ENCODE peak calls at places on chromosomes 11 and 22, in seven cellular contexts. L is H9, K is mesenchymal stem cell, H is IMR-90, P is mesendoderm, M is H1, R is trophoblast cell. G is an unnamed sample.

GRCh38 chr11:69500285-69501120 is 19.0 kb downstream of the LINC01488 start:
- DNase-seq in L (no peak), K (no peak), H (no peak), P (no peak), M (no peak), R (no peak), G (no peak)

GRCh38 chr11:67592880-67593624 is 9.4 kb downstream of the GSTP1 start:
- DNase-seq in L (no peak), K (no peak), H (no peak), P (no peak), M (peak), R (no peak), G (no peak)

GRCh38 chr11:82250047-82250446 is 483.6 kb downstream of the FAM181B start:
- DNase-seq in L (no peak), K (no peak), H (no peak), P (no peak), M (no peak), R (no peak), G (no peak)

GRCh38 chr22:27135582-27135981 is 478.2 kb downstream of the MIAT start:
- DNase-seq in L (no peak), K (peak), H (peak), P (peak), M (no peak), R (no peak), G (no peak)

GRCh38 chr11:96102664-96103068 is 178.8 kb upstream of the MTMR2 start:
- DNase-seq in L (no peak), K (peak), H (peak), P (no peak), M (no peak), R (peak), G (no peak)

GRCh38 chr11:72305077-72305476 is 61.1 kb upstream of the PHOX2A start:
- DNase-seq in L (no peak), K (no peak), H (no peak), P (no peak), M (no peak), R (no peak), G (no peak)

GRCh38 chr11:78228467-78228866 is 39.7 kb downstream of the USP35 start:
- DNase-seq in L (peak), K (peak), H (peak), P (peak), M (no peak), R (peak), G (peak)

GRCh38 chr22:21762712-21763581 is 27.4 kb upstream of the YPEL1 start:
- DNase-seq in L (no peak), K (no peak), H (no peak), P (no peak), M (no peak), R (no peak), G (no peak)

GRCh38 chr11:20042717-20043392 is 117.4 kb downstream of the DBX1 start:
- DNase-seq in L (no peak), K (no peak), H (no peak), P (no peak), M (no peak), R (no peak), G (no peak)

GRCh38 chr11:107785401-107785800 is 73.2 kb downstream of the SLC35F2 start:
- DNase-seq in L (no peak), K (peak), H (peak), P (no peak), M (peak), R (peak), G (no peak)

GRCh38 chr11:70699294-70700221 is 301.2 kb downstream of the CTTN start:
- DNase-seq in L (peak), K (peak), H (no peak), P (peak), M (no peak), R (peak), G (peak)

GRCh38 chr11:128757886-128758612 is 64.2 kb downstream of the FLI1 start:
- DNase-seq in L (no peak), K (no peak), H (no peak), P (no peak), M (no peak), R (no peak), G (no peak)

GRCh38 chr11:124897681-124898680 is at the start of gene ROBO4:
- DNase-seq in L (peak), K (peak), H (peak), P (peak), M (peak), R (no peak), G (no peak)

GRCh38 chr22:26234267-26234666 is 65.0 kb downstream of the SEZ6L start:
- DNase-seq in L (no peak), K (no peak), H (no peak), P (no peak), M (no peak), R (no peak), G (no peak)

GRCh38 chr22:40951795-40952602 is 821 bp downstream of the RBX1 start:
- DNase-seq in L (no peak), K (no peak), H (peak), P (no peak), M (no peak), R (peak), G (no peak)

GRCh38 chr11:86942212-86942611 is 13.0 kb downstream of the FZD4 start:
- DNase-seq in L (no peak), K (no peak), H (peak), P (peak), M (no peak), R (no peak), G (no peak)

GRCh38 chr11:97201743-97202612 is 812.2 kb downstream of the JRKL start:
- DNase-seq in L (peak), K (no peak), H (no peak), P (no peak), M (no peak), R (no peak), G (no peak)

GRCh38 chr22:40121463-40121862 is 56.3 kb upstream of the TNRC6B start:
- DNase-seq in L (no peak), K (no peak), H (no peak), P (peak), M (no peak), R (peak), G (no peak)

GRCh38 chr11:117828641-117829368 is 4.3 kb upstream of the FXYD2 start:
- DNase-seq in L (peak), K (peak), H (peak), P (peak), M (peak), R (peak), G (no peak)

GRCh38 chr11:86919557-86920210 is 35.5 kb downstream of the FZD4 start:
- DNase-seq in L (peak), K (peak), H (peak), P (peak), M (no peak), R (peak), G (peak)

GRCh38 chr11:73361953-73362776 is 14.0 kb upstream of the RELT start:
- DNase-seq in L (peak), K (no peak), H (no peak), P (peak), M (peak), R (peak), G (peak)

GRCh38 chr11:65428578-65429068 is 6.0 kb downstream of the NEAT1 start:
- DNase-seq in L (no peak), K (no peak), H (no peak), P (no peak), M (no peak), R (no peak), G (no peak)

GRCh38 chr11:61437496-61437895 is 7.6 kb downstream of the SDHAF2 start:
- DNase-seq in L (no peak), K (no peak), H (no peak), P (no peak), M (no peak), R (peak), G (no peak)

GRCh38 chr22:48492371-48493320 is 1335.0 kb downstream of the BRD1 start:
- DNase-seq in L (peak), K (peak), H (peak), P (peak), M (peak), R (peak), G (peak)

GRCh38 chr11:6576471-6577373 is 26.7 kb downstream of the RRP8 start:
- DNase-seq in L (no peak), K (peak), H (peak), P (no peak), M (peak), R (peak), G (no peak)

GRCh38 chr11:91199866-91200265 is 977.0 kb upstream of the CHORDC1 start:
- DNase-seq in L (no peak), K (no peak), H (no peak), P (peak), M (no peak), R (no peak), G (no peak)

GRCh38 chr22:32341122-32341740 is 16.4 kb upstream of the RFPL3 start:
- DNase-seq in L (no peak), K (no peak), H (no peak), P (no peak), M (peak), R (no peak), G (peak)

GRCh38 chr11:132779487-132779886 is 752.8 kb downstream of the OPCML start:
- DNase-seq in L (no peak), K (no peak), H (peak), P (peak), M (no peak), R (no peak), G (no peak)

GRCh38 chr11:46894961-46895360 is 23.4 kb downstream of the LRP4 start:
- DNase-seq in L (no peak), K (no peak), H (no peak), P (no peak), M (no peak), R (no peak), G (no peak)

GRCh38 chr22:26702906-26703830 is 45.8 kb downstream of the MIAT start:
- DNase-seq in L (no peak), K (no peak), H (peak), P (no peak), M (no peak), R (peak), G (no peak)

GRCh38 chr22:30266445-30267381 is at the start of gene OSM:
- DNase-seq in L (no peak), K (no peak), H (no peak), P (no peak), M (no peak), R (no peak), G (no peak)

GRCh38 chr22:33807465-33807864 is 112.8 kb downstream of the LARGE1 start:
- DNase-seq in L (no peak), K (peak), H (peak), P (no peak), M (no peak), R (no peak), G (no peak)

GRCh38 chr11:14082338-14082737 is 119.8 kb downstream of the SPON1 start:
- DNase-seq in L (no peak), K (no peak), H (no peak), P (no peak), M (no peak), R (no peak), G (no peak)

GRCh38 chr22:30969532-30970355 is 679 bp downstream of the TUG1 start:
- DNase-seq in L (peak), K (peak), H (peak), P (peak), M (no peak), R (peak), G (no peak)

GRCh38 chr11:132050577-132051180 is 680.3 kb downstream of the NTM start:
- DNase-seq in L (no peak), K (no peak), H (peak), P (no peak), M (no peak), R (no peak), G (no peak)

GRCh38 chr11:65412271-65413076 is 10.1 kb upstream of the NEAT1 start:
- DNase-seq in L (no peak), K (no peak), H (no peak), P (no peak), M (no peak), R (no peak), G (no peak)

GRCh38 chr11:33454264-33454663 is 197.1 kb downstream of the HIPK3 start:
- DNase-seq in L (no peak), K (no peak), H (no peak), P (no peak), M (no peak), R (no peak), G (no peak)

GRCh38 chr11:118068945-118069612 is 7.8 kb upstream of the TMPRSS4 start:
- DNase-seq in L (no peak), K (no peak), H (no peak), P (no peak), M (no peak), R (no peak), G (no peak)

GRCh38 chr11:79487412-79487811 is 46.6 kb upstream of the TENM4 start:
- DNase-seq in L (no peak), K (no peak), H (no peak), P (no peak), M (no peak), R (no peak), G (no peak)

GRCh38 chr11:79485694-79486093 is 44.9 kb upstream of the TENM4 start:
- DNase-seq in L (peak), K (no peak), H (no peak), P (peak), M (peak), R (no peak), G (no peak)

GRCh38 chr11:79482800-79483199 is 42.0 kb upstream of the TENM4 start:
- DNase-seq in L (no peak), K (no peak), H (no peak), P (no peak), M (no peak), R (no peak), G (no peak)

GRCh38 chr11:79486239-79486984 is 45.6 kb upstream of the TENM4 start:
- DNase-seq in L (no peak), K (no peak), H (no peak), P (peak), M (no peak), R (peak), G (no peak)

GRCh38 chr11:79484872-79485271 is 44.0 kb upstream of the TENM4 start:
- DNase-seq in L (no peak), K (no peak), H (no peak), P (no peak), M (no peak), R (no peak), G (no peak)
- H3K18ac ChIP-seq in L (no peak), K (no peak), H (no peak), P (no peak), M (no peak), R (no peak), G (no peak)

DNA sequence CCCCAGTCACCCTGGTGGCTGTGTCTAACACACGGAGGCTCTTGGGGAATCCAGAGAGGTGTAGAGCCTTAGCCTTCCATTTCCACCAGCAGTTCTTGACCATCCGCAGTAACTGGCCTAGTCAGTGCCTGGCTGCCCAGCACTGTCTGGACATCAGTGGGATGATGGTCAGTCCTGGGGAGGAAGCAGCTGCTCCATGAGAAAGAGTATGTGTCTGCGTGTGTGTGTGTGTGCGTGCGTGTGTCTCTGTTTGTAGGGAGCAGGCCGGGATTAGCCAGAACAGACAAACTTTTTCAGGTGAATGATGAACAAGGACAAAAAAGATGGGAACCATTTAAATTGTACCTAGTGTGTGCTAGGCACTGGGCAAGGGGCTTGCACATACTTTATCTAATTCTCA is 109.3 kb upstream of the SYT13 start:
- DNase-seq in L (no peak), K (no peak), H (no peak), P (no peak), M (no peak), R (no peak), G (no peak)
- H3K4me2 ChIP-seq in L (no peak), K (no peak), H (no peak), P (no peak), M (no peak), R (no peak), G (no peak)

GRCh38 chr22:37377927-37378326 is 49.4 kb downstream of the ELFN2 start:
- DNase-seq in L (no peak), K (no peak), H (no peak), P (no peak), M (no peak), R (no peak), G (no peak)
- H3K27ac ChIP-seq in L (no peak), K (no peak), H (no peak), P (no peak), M (no peak), R (no peak), G (no peak)

DNA sequence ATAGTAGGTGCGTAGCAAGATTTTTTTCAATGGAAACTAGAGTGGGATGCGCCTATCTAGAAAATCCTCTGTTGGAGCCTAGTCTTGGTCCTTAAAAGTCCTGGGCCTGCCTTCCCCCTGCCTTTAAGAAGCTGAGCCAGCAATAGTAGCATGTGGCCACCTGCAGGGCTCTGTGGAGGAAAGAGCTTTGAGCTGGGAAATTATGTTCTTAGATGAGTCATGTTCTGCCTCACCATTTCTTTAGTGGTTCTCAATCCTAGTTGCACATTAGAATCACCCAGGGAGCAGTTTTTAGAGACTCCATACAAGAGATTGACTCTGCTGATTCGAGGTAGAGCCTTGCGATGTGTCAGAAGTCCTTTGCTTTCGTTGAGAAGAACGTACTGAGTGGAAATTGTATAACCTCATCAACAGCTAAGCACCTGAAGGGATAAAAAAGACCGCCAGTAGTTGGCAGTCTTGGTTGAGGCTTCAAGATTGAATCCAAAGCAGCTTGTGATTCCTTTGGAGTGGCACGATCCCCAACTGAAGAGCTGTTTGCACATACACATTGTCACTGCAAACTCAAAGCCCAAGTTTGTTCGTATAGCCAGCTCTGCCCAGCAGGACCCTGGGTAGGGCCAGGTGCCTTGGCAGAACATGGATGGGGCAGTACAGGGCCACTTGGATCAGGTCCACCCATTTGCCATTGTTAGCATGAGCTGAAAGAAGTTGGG is 133.3 kb downstream of the COMMD9 start:
- DNase-seq in L (no peak), K (no peak), H (peak), P (peak), M (no peak), R (no peak), G (no peak)
- H3K18ac ChIP-seq in L (no peak), K (peak), H (no peak), P (no peak), M (no peak), R (no peak), G (peak)

GRCh38 chr11:1500466-1501420 is 14.2 kb upstream of the MOB2 start:
- DNase-seq in L (no peak), K (no peak), H (no peak), P (no peak), M (no peak), R (no peak), G (no peak)
- H3K4me2 ChIP-seq in L (no peak), K (no peak), H (no peak), P (no peak), M (no peak), R (no peak), G (no peak)

GRCh38 chr22:50700387-50701075 is 27.9 kb downstream of the SHANK3 start:
- DNase-seq in L (no peak), K (no peak), H (no peak), P (no peak), M (no peak), R (no peak), G (no peak)
- H3K27ac ChIP-seq in L (no peak), K (no peak), H (no peak), P (no peak), M (no peak), R (no peak), G (no peak)

GRCh38 chr11:123437236-123437979 is 7.3 kb downstream of the GRAMD1B start:
- DNase-seq in L (no peak), K (no peak), H (no peak), P (no peak), M (no peak), R (no peak), G (no peak)
- H3K18ac ChIP-seq in L (no peak), K (no peak), H (no peak), P (peak), M (no peak), R (no peak), G (peak)

GRCh38 chr11:2883717-2884423 is 1.7 kb downstream of the CDKN1C start:
- DNase-seq in L (no peak), K (peak), H (no peak), P (no peak), M (no peak), R (peak), G (no peak)
- H3K4me2 ChIP-seq in L (peak), K (peak), H (peak), P (peak), M (peak), R (peak), G (peak)

G was measured in neuronal stem cell.